ENCODE peak calls at places on chromosomes 12 and 14, in six cellular contexts. I is dorsolateral prefrontal cortex, D is NCI-H2029 treated with DMSO at 0.1 percent for 48 hours, F is adipocyte, T is astrocyte of the spinal cord, M is iPS-NIHi11. Y is an unnamed sample.

GRCh38 chr12:12979731-12980259 is 20.3 kb downstream of the HEBP1 start:
- DNase-seq in I (no peak), D (no peak), F (peak), T (peak), M (peak), Y (peak)

GRCh38 chr14:38202444-38203191 is 5.1 kb upstream of the SSTR1 start:
- DNase-seq in I (no peak), D (no peak), F (peak), T (no peak), M (no peak), Y (no peak)

GRCh38 chr12:80849367-80849766 is 88.4 kb downstream of the LIN7A start:
- DNase-seq in I (no peak), D (no peak), F (no peak), T (no peak), M (no peak), Y (no peak)

GRCh38 chr14:98952595-98953325 is 319.2 kb downstream of the BCL11B start:
- DNase-seq in I (no peak), D (no peak), F (peak), T (peak), M (no peak), Y (peak)

GRCh38 chr12:2016862-2017723 is 12.8 kb upstream of the DCP1B start:
- DNase-seq in I (no peak), D (no peak), F (no peak), T (no peak), M (no peak), Y (no peak)

GRCh38 chr14:75427126-75427481 is 718 bp upstream of the JDP2 start:
- DNase-seq in I (no peak), D (no peak), F (no peak), T (no peak), M (no peak), Y (no peak)

GRCh38 chr14:22871200-22871961 is at the start of gene LRP10:
- DNase-seq in I (peak), D (peak), F (peak), T (peak), M (peak), Y (peak)

GRCh38 chr14:94376976-94377865 is 11.2 kb downstream of the SERPINA1 start:
- DNase-seq in I (no peak), D (no peak), F (no peak), T (no peak), M (no peak), Y (no peak)

GRCh38 chr14:68522510-68523325 is 270.1 kb downstream of the ZFP36L1 start:
- DNase-seq in I (no peak), D (no peak), F (peak), T (no peak), M (no peak), Y (peak)

Y was measured in astrocyte of the hippocampus.